ENCODE peak calls at places on chromosome 9, in seven cellular contexts. S is transverse colon; X is H1; L is vagina; R is CD8-positive, alpha-beta T cell; V is ascending aorta; E is GM23338. N is an unnamed sample.

GRCh38 chr9:21741151-21741550 is 61.3 kb upstream of the MTAP start:
- DNase-seq in S (no peak), X (no peak), L (no peak), R (no peak), V (no peak), E (no peak), N (no peak)

GRCh38 chr9:132802121-132802795 is 75.8 kb downstream of the AK8 start:
- DNase-seq in S (no peak), X (no peak), L (peak; percentile 87), R (no peak), V (no peak), E (peak; percentile 24), N (no peak)

GRCh38 chr9:68978054-68978453 is 35.9 kb downstream of the PRKACG start:
- DNase-seq in S (no peak), X (no peak), L (no peak), R (no peak), V (no peak), E (no peak), N (no peak)

GRCh38 chr9:113854310-113854709 is 21.8 kb upstream of the ZNF618 start:
- DNase-seq in S (no peak), X (no peak), L (no peak), R (no peak), V (no peak), E (peak; percentile 7), N (no peak)

GRCh38 chr9:4547016-4547415 is 56.7 kb downstream of the SLC1A1 start:
- DNase-seq in S (no peak), X (no peak), L (no peak), R (no peak), V (no peak), E (no peak), N (no peak)

GRCh38 chr9:36416870-36417269 is 16.8 kb upstream of the RNF38 start:
- DNase-seq in S (no peak), X (no peak), L (no peak), R (no peak), V (no peak), E (no peak), N (no peak)

GRCh38 chr9:29669613-29670012 is 2096.3 kb upstream of the C9orf72 start:
- DNase-seq in S (no peak), X (no peak), L (no peak), R (no peak), V (no peak), E (no peak), N (no peak)

GRCh38 chr9:120593250-120593954 is 13.4 kb upstream of the CDK5RAP2 start:
- DNase-seq in S (no peak), X (no peak), L (no peak), R (no peak), V (no peak), E (no peak), N (no peak)

GRCh38 chr9:68777070-68777763 is 72.2 kb downstream of the PIP5K1B start:
- DNase-seq in S (no peak), X (no peak), L (no peak), R (no peak), V (no peak), E (no peak), N (no peak)

GRCh38 chr9:3963266-3964019 is 336.4 kb downstream of the GLIS3 start:
- DNase-seq in S (no peak), X (no peak), L (no peak), R (no peak), V (no peak), E (no peak), N (no peak)

GRCh38 chr9:91659529-91660294 is 236.1 kb upstream of the NFIL3 start:
- DNase-seq in S (no peak), X (no peak), L (no peak), R (no peak), V (no peak), E (peak; percentile 61), N (peak; percentile 33)

GRCh38 chr9:126510564-126510963 is 103.2 kb upstream of the LMX1B start:
- DNase-seq in S (no peak), X (no peak), L (no peak), R (no peak), V (no peak), E (no peak), N (no peak)

GRCh38 chr9:130287736-130288135 is 22.2 kb downstream of the HMCN2 start:
- DNase-seq in S (no peak), X (no peak), L (no peak), R (no peak), V (no peak), E (no peak), N (no peak)

GRCh38 chr9:8816361-8816760 is 1016.8 kb upstream of the DMAC1 start:
- DNase-seq in S (no peak), X (no peak), L (no peak), R (no peak), V (no peak), E (peak; percentile 67), N (no peak)

GRCh38 chr9:128912270-128912853 is 8.4 kb upstream of the PHYHD1 start:
- DNase-seq in S (no peak), X (no peak), L (no peak), R (no peak), V (peak; percentile 76), E (peak; percentile 53), N (peak; percentile 53)

GRCh38 chr9:109379513-109379912 is 58.7 kb upstream of the EPB41L4B start:
- DNase-seq in S (peak; percentile 15), X (no peak), L (no peak), R (no peak), V (no peak), E (no peak), N (no peak)

DNA sequence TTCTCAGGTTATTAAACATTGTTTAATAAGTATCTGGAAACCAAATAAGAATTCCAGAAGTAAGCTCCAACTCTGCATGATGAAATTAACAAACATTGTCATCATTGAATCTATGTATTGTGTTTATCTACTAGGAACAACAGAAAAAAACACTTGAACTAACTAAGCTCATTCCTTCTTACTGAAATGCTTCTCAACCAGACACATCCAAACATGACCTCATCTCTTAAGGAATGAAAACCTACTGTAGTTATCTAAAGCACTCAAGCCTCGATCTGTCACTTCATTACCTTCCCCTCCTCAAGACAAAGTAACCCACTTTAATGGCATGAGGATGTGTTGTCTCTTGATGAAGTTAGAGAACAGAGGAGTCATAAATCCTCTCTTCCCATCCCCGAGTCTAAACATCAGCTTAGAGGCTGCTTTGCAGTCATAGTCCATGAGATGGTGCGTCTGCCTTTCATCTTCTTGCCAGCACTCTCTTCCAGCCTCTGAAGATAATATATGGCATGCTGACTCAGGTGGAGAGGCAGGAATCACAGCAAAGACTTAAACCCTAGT is 86.5 kb downstream of the CEMIP2 start:
- DNase-seq in S (peak; percentile 22), X (no peak), L (no peak), R (no peak), V (no peak), E (no peak), N (no peak)
- H3K4me1 ChIP-seq in S (peaks cover 41% of the 10 kb centered on the region), X (no peaks in the 10 kb centered on the region), L (peaks cover 10% of the 10 kb centered on the region), R (peaks cover 26% of the 10 kb centered on the region), V (peaks cover 20% of the 10 kb centered on the region), E (peaks cover 25% of the 10 kb centered on the region), N (peaks cover 21% of the 10 kb centered on the region)

GRCh38 chr9:135482015-135482754 is 2.6 kb downstream of the PPP1R26 start:
- DNase-seq in S (no peak), X (no peak), L (no peak), R (no peak), V (no peak), E (no peak), N (no peak)
- H3K27me3 ChIP-seq in S (no peaks in the 10 kb centered on the region), X (no peaks in the 10 kb centered on the region), L (no peaks in the 10 kb centered on the region), R (peaks cover 16% of the 10 kb centered on the region), V (no peaks in the 10 kb centered on the region), E (no peaks in the 10 kb centered on the region), N (no peaks in the 10 kb centered on the region)

DNA sequence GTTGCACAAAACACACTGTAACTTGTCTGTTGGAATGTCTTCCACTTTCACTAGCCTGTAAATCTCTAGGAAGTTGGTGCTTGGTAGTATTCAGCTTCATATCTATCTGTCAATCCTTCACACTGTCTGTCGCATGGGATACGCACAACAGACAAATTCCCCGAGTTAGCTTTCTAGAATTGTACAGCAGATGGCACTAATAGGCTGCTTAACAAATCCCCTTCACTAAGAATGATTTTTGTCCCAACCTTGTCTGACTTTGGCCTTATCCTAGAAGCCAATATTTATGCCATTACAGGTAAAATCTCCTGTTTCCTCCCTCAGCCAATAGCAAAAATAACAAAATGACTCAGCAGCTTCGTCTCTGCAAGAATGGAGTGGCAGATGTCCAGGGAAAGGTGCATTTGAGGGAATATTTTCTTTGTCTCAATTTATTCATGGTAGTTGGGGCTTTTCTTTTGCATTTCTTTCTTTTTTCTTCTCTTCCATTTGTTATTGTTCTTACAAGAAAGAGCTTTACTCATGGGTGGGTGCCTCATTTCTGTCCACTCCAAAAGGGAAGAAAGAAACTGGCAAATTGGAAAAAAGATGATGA is 3.1 kb downstream of the NUDT2 start:
- DNase-seq in S (no peak), X (no peak), L (no peak), R (no peak), V (no peak), E (peak; percentile 60), N (no peak)
- TF ChIP-seq CTCF in S (peak; percentile 69), X (no peak), L (no peak), R (peak; percentile 46), V (peak; percentile 56), E (peak; percentile 59), N (peak; percentile 49)

GRCh38 chr9:134403292-134403681 is 77.0 kb downstream of the RXRA start:
- DNase-seq in S (no peak), X (no peak), L (no peak), R (no peak), V (peak; percentile 77), E (no peak), N (no peak)

GRCh38 chr9:134402182-134402581 is 75.9 kb downstream of the RXRA start:
- DNase-seq in S (no peak), X (no peak), L (no peak), R (no peak), V (no peak), E (no peak), N (no peak)

GRCh38 chr9:134404376-134405358 is 78.4 kb downstream of the RXRA start:
- DNase-seq in S (no peak), X (no peak), L (no peak), R (no peak), V (no peak), E (no peak), N (no peak)

GRCh38 chr9:134405527-134405926 is 79.3 kb downstream of the RXRA start:
- DNase-seq in S (no peak), X (no peak), L (no peak), R (no peak), V (no peak), E (no peak), N (no peak)

DNA sequence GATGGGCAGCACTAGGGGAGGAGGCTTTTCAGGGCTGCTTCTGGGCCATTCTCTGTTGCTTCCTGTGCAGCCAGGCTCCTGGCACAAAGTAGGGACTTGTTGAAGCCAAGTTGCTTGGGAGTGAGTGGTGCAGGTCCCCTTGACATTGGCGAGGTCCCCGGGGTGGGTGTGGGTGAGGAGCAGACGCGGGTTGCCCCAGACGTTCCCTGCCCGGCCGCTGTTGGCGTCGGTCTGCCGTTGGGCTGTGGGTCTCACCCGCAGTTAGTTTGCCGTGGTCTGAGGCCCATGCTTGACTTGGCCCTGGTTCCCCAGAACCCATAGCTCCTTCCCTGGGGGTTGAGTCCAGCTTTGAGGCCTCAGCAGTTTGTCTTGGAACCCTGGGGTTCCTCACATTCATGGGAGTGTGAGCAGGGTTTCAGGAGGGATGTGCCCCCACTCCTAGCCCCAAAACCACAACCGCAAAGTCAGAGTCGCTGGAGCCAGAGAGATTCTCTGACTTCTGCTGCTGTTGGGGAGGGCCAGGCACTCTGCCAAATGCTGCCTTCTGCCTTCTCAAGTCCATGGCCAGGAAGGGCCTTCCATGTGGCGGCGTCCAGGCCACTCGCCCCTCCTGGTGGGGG is 77.5 kb downstream of the RXRA start:
- DNase-seq in S (peak; percentile 66), X (no peak), L (no peak), R (peak; percentile 67), V (peak; percentile 91), E (no peak), N (no peak)
- H3K4me1 ChIP-seq in S (peaks cover 54% of the 10 kb centered on the region), X (peaks cover 5% of the 10 kb centered on the region), L (peaks cover 82% of the 10 kb centered on the region), R (peaks cover 55% of the 10 kb centered on the region), V (peaks cover 68% of the 10 kb centered on the region), E (no peaks in the 10 kb centered on the region), N (no peaks in the 10 kb centered on the region)

N was measured in Caco-2.